ENCODE peak calls at places on chromosomes 1 and 21, in six cellular contexts. B, E, Q, H, O and G are unnamed samples. For H3K9me3, the result is how much of the 10 kb centered on the place peaks cover.

GRCh38 chr1:109529895-109530456 is 9.7 kb upstream of the GPR61 start:
- DNase-seq in O (no peak), E (no peak), H (no peak), Q (no peak), B (no peak), G (no peak)

GRCh38 chr1:24540906-24541710 is 14.8 kb upstream of the NCMAP start:
- DNase-seq in H (no peak), O (no peak), E (no peak), B (peak), Q (no peak), G (peak)

GRCh38 chr1:25543425-25544242 is at the start of gene LDLRAP1:
- DNase-seq in B (peak), E (peak), H (peak), Q (no peak), O (peak), G (no peak)

GRCh38 chr1:29047142-29047541 is 76.6 kb downstream of the TMEM200B start:
- DNase-seq in O (no peak), H (no peak), E (no peak), B (no peak), Q (no peak), G (no peak)

GRCh38 chr1:210298936-210299335 is 29.8 kb upstream of the HHAT start:
- DNase-seq in B (no peak), E (no peak), O (no peak), Q (no peak), H (no peak), G (no peak)

GRCh38 chr1:202615501-202616354 is 94.5 kb downstream of the SYT2 start:
- DNase-seq in B (peak), O (no peak), Q (no peak), E (peak), H (peak), G (no peak)

GRCh38 chr1:96362623-96363022 is 359.0 kb upstream of the PTBP2 start:
- DNase-seq in E (no peak), B (no peak), H (no peak), O (no peak), Q (no peak), G (no peak)

GRCh38 chr21:35448876-35449599 is 399.9 kb upstream of the RUNX1 start:
- DNase-seq in E (no peak), H (no peak), Q (no peak), B (no peak), O (no peak), G (no peak)

GRCh38 chr1:48730164-48730864 is 46.4 kb downstream of the BEND5 start:
- DNase-seq in O (no peak), B (no peak), H (no peak), Q (no peak), E (no peak), G (no peak)

GRCh38 chr1:44805311-44806024 is 1.7 kb downstream of the DYNLT4 start:
- DNase-seq in B (no peak), Q (no peak), E (peak), O (no peak), H (no peak), G (no peak)

GRCh38 chr1:161121838-161122237 is 3.9 kb downstream of the NIT1 start:
- DNase-seq in B (no peak), O (no peak), H (no peak), E (no peak), Q (no peak), G (no peak)

GRCh38 chr1:63774617-63775417 is 1.0 kb downstream of the ROR1 start:
- DNase-seq in E (peak), B (no peak), O (no peak), H (peak), Q (no peak), G (peak)

GRCh38 chr1:208318150-208318734 is 74.1 kb upstream of the PLXNA2 start:
- DNase-seq in O (no peak), Q (no peak), E (no peak), H (no peak), B (no peak), G (no peak)

GRCh38 chr1:45623972-45624371 is at the start of gene CCDC17:
- DNase-seq in Q (no peak), H (no peak), B (no peak), O (no peak), E (no peak), G (no peak)

GRCh38 chr1:184945034-184945433 is 29.3 kb downstream of the NIBAN1 start:
- DNase-seq in Q (no peak), O (no peak), B (no peak), E (no peak), H (no peak), G (no peak)

GRCh38 chr1:39159224-39160036 is 45.1 kb upstream of the MACF1 start:
- DNase-seq in Q (no peak), E (no peak), B (no peak), O (no peak), H (no peak), G (no peak)

GRCh38 chr1:10708807-10709523 is 87.5 kb downstream of the CASZ1 start:
- DNase-seq in B (no peak), H (no peak), E (no peak), Q (no peak), O (no peak), G (no peak)

DNA sequence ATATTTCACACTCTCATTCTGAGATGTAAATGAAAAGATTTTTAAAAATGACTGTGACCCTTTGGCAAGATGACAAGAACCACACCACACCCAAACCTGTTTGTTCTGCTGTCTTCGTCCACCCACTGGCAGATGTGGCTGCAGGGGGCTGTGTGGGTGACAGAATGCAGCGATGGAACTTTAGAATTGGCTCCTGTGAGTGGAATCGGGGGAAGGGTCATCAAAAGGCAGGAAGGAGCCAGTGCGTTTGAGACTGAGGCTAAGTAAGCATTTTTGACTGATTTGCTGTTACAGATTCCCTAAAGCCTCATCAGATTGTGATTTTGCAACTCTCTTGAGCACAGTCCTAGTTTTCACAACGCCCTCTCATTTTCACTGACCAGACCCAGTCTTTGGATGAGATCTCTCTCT is 111.2 kb upstream of the ADGRL2 start:
- DNase-seq in O (no peak), Q (no peak), E (no peak), B (no peak), H (no peak), G (no peak)
- H3K4me3 ChIP-seq in O (no peak), Q (no peak), E (no peak), B (no peak), H (no peak), G (no peak)

GRCh38 chr21:18782721-18783120 is 379.1 kb upstream of the TMPRSS15 start:
- DNase-seq in H (no peak), Q (no peak), E (no peak), O (no peak), B (no peak), G (no peak)
- H3K9me3 ChIP-seq in H (under half), Q (under half), E (under half), O (under half), B (under half), G (under half)

GRCh38 chr1:86388777-86389176 is 7.3 kb downstream of the ODF2L start:
- DNase-seq in Q (no peak), E (no peak), H (no peak), B (no peak), O (no peak), G (no peak)
- H3K4me3 ChIP-seq in Q (no peak), E (no peak), H (no peak), B (peak), O (no peak), G (peak)

DNA sequence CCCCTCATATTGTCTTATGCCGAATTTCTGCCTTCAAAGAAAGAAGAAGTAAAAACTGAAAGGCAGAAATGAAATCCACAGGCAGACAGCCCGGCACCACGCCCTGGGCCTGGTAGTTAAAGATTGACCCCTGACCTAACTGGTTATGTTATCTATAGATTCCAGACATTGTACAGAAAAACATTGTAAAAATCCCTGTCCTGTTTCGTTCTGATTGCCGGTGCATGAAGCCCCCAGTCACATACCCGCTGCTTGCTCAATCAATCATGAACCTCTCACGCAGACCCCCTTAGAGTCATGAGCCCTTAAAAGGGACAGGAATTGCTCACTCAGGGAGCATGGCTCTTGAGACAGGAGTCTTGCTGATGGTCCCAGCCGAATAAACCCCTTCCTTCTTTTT is 49.3 kb downstream of the JMJD4 start:
- DNase-seq in E (no peak), Q (no peak), B (no peak), O (no peak), H (no peak), G (no peak)
- H3K9me3 ChIP-seq in E (under half), Q (half or more), B (under half), O (under half), H (under half), G (under half)

DNA sequence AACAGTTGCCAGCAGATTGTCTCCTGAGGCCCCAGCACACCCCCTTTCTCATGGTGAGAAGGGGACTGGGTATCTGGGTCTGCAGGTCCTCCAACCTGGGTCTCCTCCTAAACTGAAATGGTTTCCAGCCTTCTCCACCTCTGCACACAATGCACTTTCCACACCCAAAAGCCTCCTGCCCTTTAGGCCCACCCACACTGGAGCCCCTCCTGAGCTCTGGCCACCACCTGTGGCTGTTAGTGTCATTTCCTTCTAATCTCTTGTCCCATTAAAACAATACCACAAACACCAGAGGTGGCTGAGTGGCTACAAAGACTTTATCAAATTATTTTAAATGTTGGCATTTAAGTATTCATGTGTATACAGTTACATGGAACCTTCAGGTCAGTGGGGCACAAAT is 11.5 kb downstream of the GPR3 start:
- DNase-seq in O (no peak), Q (no peak), B (no peak), E (no peak), H (no peak), G (no peak)
- H3K4me3 ChIP-seq in O (no peak), Q (no peak), B (no peak), E (no peak), H (no peak), G (no peak)

GRCh38 chr1:23358310-23358709 is 11.3 kb downstream of the ZNF436 start:
- DNase-seq in E (no peak), O (no peak), Q (no peak), H (no peak), B (no peak), G (no peak)
- H3K9me3 ChIP-seq in E (under half), O (under half), Q (under half), H (under half), B (under half), G (under half)